ENCODE peak calls at places on chromosomes 13 and 19, in four cellular contexts. Z, S, R and N are unnamed samples.

GRCh38 chr13:46698910-46699460 is 98.0 kb downstream of the ESD start:
- DNase-seq in Z (no peak), R (no peak), S (no peak), N (no peak)

GRCh38 chr19:12866416-12867119 is 14.7 kb downstream of the DNASE2 start:
- DNase-seq in S (no peak), Z (no peak), R (no peak), N (no peak)

GRCh38 chr13:24159921-24160324 is 597 bp upstream of the SPATA13 start:
- DNase-seq in S (no peak), R (no peak), Z (no peak), N (no peak)

GRCh38 chr19:6868341-6868740 is 19.0 kb upstream of the ADGRE1 start:
- DNase-seq in Z (no peak), R (no peak), S (no peak), N (no peak)

GRCh38 chr13:37375724-37376123 is 222.8 kb downstream of the POSTN start:
- DNase-seq in R (no peak), S (no peak), Z (no peak), N (no peak)

GRCh38 chr19:6572217-6572616 is 18.7 kb downstream of the CD70 start:
- DNase-seq in Z (peak), R (peak), S (no peak), N (no peak)

GRCh38 chr19:47232422-47233211 is 1.6 kb upstream of the BBC3 start:
- DNase-seq in R (no peak), S (no peak), Z (peak), N (peak)

GRCh38 chr13:41696163-41697003 is 239.0 kb downstream of the RGCC start:
- DNase-seq in R (no peak), S (no peak), Z (no peak), N (peak)

GRCh38 chr13:26046639-26047038 is 5.2 kb downstream of the SHISA2 start:
- DNase-seq in R (no peak), S (no peak), Z (no peak), N (no peak)

GRCh38 chr19:17332677-17333581 is 1.7 kb downstream of the ANO8 start:
- DNase-seq in Z (no peak), S (no peak), R (no peak), N (no peak)

GRCh38 chr13:95898256-95898655 is 154.9 kb downstream of the UGGT2 start:
- DNase-seq in Z (no peak), R (no peak), S (no peak), N (no peak)

GRCh38 chr19:46265217-46265828 is 31.5 kb upstream of the HIF3A start:
- DNase-seq in R (no peak), Z (no peak), S (peak), N (peak)

GRCh38 chr19:2391118-2391725 is 31.2 kb downstream of the TMPRSS9 start:
- DNase-seq in S (peak), Z (no peak), R (no peak), N (peak)

GRCh38 chr13:99323488-99323887 is 16.3 kb upstream of the GPR183 start:
- DNase-seq in R (no peak), S (no peak), Z (no peak), N (no peak)